ENCODE peak calls at places on chromosomes 11 and 22, in six cellular contexts. One of them, this sample, is unnamed. For H3K4me1, the result is how much of the 10 kb centered on the place peaks cover.

GRCh38 chr11:126102436-126102894 is 39.8 kb upstream of the CDON start:
- DNase-seq in mammary epithelial cell: no peak
- DNase-seq in right lobe of liver: no peak
- DNase-seq in H9: no peak
- DNase-seq in heart right ventricle: peak
- DNase-seq in lung: peak
- DNase-seq in this sample: no peak

GRCh38 chr11:2554338-2555240 is 109.8 kb downstream of the KCNQ1 start:
- DNase-seq in right lobe of liver: no peak
- DNase-seq in mammary epithelial cell: no peak
- DNase-seq in lung: no peak
- DNase-seq in heart right ventricle: no peak
- DNase-seq in H9: no peak
- DNase-seq in this sample: no peak

GRCh38 chr22:38034278-38034882 is 22.8 kb upstream of the PICK1 start:
- DNase-seq in H9: peak
- DNase-seq in heart right ventricle: peak
- DNase-seq in mammary epithelial cell: peak
- DNase-seq in right lobe of liver: peak
- DNase-seq in lung: peak
- DNase-seq in this sample: peak

GRCh38 chr11:43931717-43932039 is 10.8 kb upstream of the C11orf96 start:
- DNase-seq in H9: no peak
- DNase-seq in heart right ventricle: no peak
- DNase-seq in mammary epithelial cell: no peak
- DNase-seq in right lobe of liver: no peak
- DNase-seq in lung: no peak
- DNase-seq in this sample: no peak

GRCh38 chr22:35837328-35837727 is 119.7 kb downstream of the APOL5 start:
- DNase-seq in H9: no peak
- DNase-seq in right lobe of liver: no peak
- DNase-seq in heart right ventricle: no peak
- DNase-seq in lung: no peak
- DNase-seq in mammary epithelial cell: peak
- DNase-seq in this sample: no peak

GRCh38 chr22:44721206-44721605 is 19.2 kb downstream of the PRR5 start:
- DNase-seq in H9: no peak
- DNase-seq in right lobe of liver: no peak
- DNase-seq in lung: no peak
- DNase-seq in heart right ventricle: no peak
- DNase-seq in mammary epithelial cell: no peak
- DNase-seq in this sample: no peak

GRCh38 chr22:35705141-35705540 is 12.5 kb upstream of the APOL5 start:
- DNase-seq in mammary epithelial cell: peak
- DNase-seq in right lobe of liver: no peak
- DNase-seq in lung: no peak
- DNase-seq in heart right ventricle: no peak
- DNase-seq in H9: no peak
- DNase-seq in this sample: no peak

GRCh38 chr22:30361916-30362631 is 5.3 kb downstream of the CCDC157 start:
- DNase-seq in right lobe of liver: no peak
- DNase-seq in lung: no peak
- DNase-seq in H9: no peak
- DNase-seq in heart right ventricle: no peak
- DNase-seq in mammary epithelial cell: no peak
- DNase-seq in this sample: no peak

GRCh38 chr11:33445761-33446161 is 188.6 kb downstream of the HIPK3 start:
- DNase-seq in right lobe of liver: no peak
- DNase-seq in mammary epithelial cell: no peak
- DNase-seq in heart right ventricle: no peak
- DNase-seq in H9: no peak
- DNase-seq in lung: no peak
- DNase-seq in this sample: no peak

GRCh38 chr22:25053153-25053805 is 100.8 kb downstream of the KIAA1671 start:
- DNase-seq in lung: no peak
- DNase-seq in H9: no peak
- DNase-seq in mammary epithelial cell: peak
- DNase-seq in right lobe of liver: no peak
- DNase-seq in heart right ventricle: no peak
- DNase-seq in this sample: peak

GRCh38 chr11:66324626-66325025 is 7.8 kb upstream of the CD248 start:
- DNase-seq in right lobe of liver: no peak
- DNase-seq in heart right ventricle: no peak
- DNase-seq in lung: no peak
- DNase-seq in mammary epithelial cell: no peak
- DNase-seq in H9: no peak
- DNase-seq in this sample: no peak

GRCh38 chr22:49025791-49026475 is 801.7 kb downstream of the BRD1 start:
- DNase-seq in H9: no peak
- DNase-seq in mammary epithelial cell: no peak
- DNase-seq in lung: no peak
- DNase-seq in right lobe of liver: no peak
- DNase-seq in heart right ventricle: no peak
- DNase-seq in this sample: no peak

GRCh38 chr11:77198440-77198849 is 70.4 kb downstream of the MYO7A start:
- DNase-seq in heart right ventricle: no peak
- DNase-seq in H9: peak
- DNase-seq in right lobe of liver: peak
- DNase-seq in mammary epithelial cell: no peak
- DNase-seq in lung: no peak
- DNase-seq in this sample: peak

GRCh38 chr22:17922925-17923898 is 101.1 kb downstream of the MICAL3 start:
- DNase-seq in lung: no peak
- DNase-seq in right lobe of liver: peak
- DNase-seq in heart right ventricle: no peak
- DNase-seq in H9: no peak
- DNase-seq in mammary epithelial cell: no peak
- DNase-seq in this sample: peak

GRCh38 chr11:134823970-134824369 is 411.9 kb upstream of the B3GAT1 start:
- DNase-seq in mammary epithelial cell: no peak
- DNase-seq in lung: peak
- DNase-seq in H9: no peak
- DNase-seq in heart right ventricle: no peak
- DNase-seq in right lobe of liver: no peak
- DNase-seq in this sample: no peak

GRCh38 chr22:19292262-19293230 is 1.0 kb upstream of the CLTCL1 start:
- DNase-seq in right lobe of liver: peak
- DNase-seq in heart right ventricle: peak
- DNase-seq in H9: peak
- DNase-seq in mammary epithelial cell: no peak
- DNase-seq in lung: no peak
- DNase-seq in this sample: peak

GRCh38 chr11:111327908-111328624 is 29.7 kb downstream of the POU2AF3 start:
- DNase-seq in H9: peak
- DNase-seq in heart right ventricle: peak
- DNase-seq in mammary epithelial cell: no peak
- DNase-seq in lung: peak
- DNase-seq in right lobe of liver: peak
- DNase-seq in this sample: peak

GRCh38 chr11:27370374-27370773 is 7.4 kb upstream of the CCDC34 start:
- DNase-seq in right lobe of liver: no peak
- DNase-seq in lung: no peak
- DNase-seq in H9: no peak
- DNase-seq in heart right ventricle: no peak
- DNase-seq in mammary epithelial cell: no peak
- DNase-seq in this sample: no peak

GRCh38 chr11:5004429-5005274 is 10.0 kb downstream of the OR51L1 start:
- DNase-seq in H9: peak
- DNase-seq in heart right ventricle: peak
- DNase-seq in right lobe of liver: peak
- DNase-seq in mammary epithelial cell: peak
- DNase-seq in lung: peak
- DNase-seq in this sample: peak

GRCh38 chr11:115311949-115312348 is 192.3 kb downstream of the CADM1 start:
- DNase-seq in heart right ventricle: no peak
- DNase-seq in lung: no peak
- DNase-seq in mammary epithelial cell: no peak
- DNase-seq in H9: no peak
- DNase-seq in right lobe of liver: no peak
- DNase-seq in this sample: no peak

GRCh38 chr11:6611092-6612007 is 666 bp downstream of the TAF10 start:
- DNase-seq in heart right ventricle: peak
- DNase-seq in H9: peak
- DNase-seq in right lobe of liver: peak
- DNase-seq in lung: peak
- DNase-seq in mammary epithelial cell: peak
- DNase-seq in this sample: peak

GRCh38 chr11:118895093-118896039 is 11.7 kb downstream of the CXCR5 start:
- DNase-seq in heart right ventricle: peak
- DNase-seq in right lobe of liver: no peak
- DNase-seq in mammary epithelial cell: no peak
- DNase-seq in lung: no peak
- DNase-seq in H9: no peak
- DNase-seq in this sample: no peak

GRCh38 chr22:22440188-22440587 is 68.4 kb downstream of the ZNF280B start:
- DNase-seq in lung: no peak
- DNase-seq in H9: no peak
- DNase-seq in right lobe of liver: no peak
- DNase-seq in heart right ventricle: no peak
- DNase-seq in mammary epithelial cell: no peak
- DNase-seq in this sample: no peak

GRCh38 chr22:24875862-24876506 is 70.0 kb downstream of the SGSM1 start:
- DNase-seq in lung: no peak
- DNase-seq in mammary epithelial cell: no peak
- DNase-seq in H9: peak
- DNase-seq in right lobe of liver: no peak
- DNase-seq in heart right ventricle: no peak
- DNase-seq in this sample: no peak

GRCh38 chr11:111531687-111532364 is 8.7 kb upstream of the LAYN start:
- DNase-seq in H9: no peak
- DNase-seq in lung: no peak
- DNase-seq in heart right ventricle: no peak
- DNase-seq in right lobe of liver: no peak
- DNase-seq in mammary epithelial cell: peak
- DNase-seq in this sample: no peak

GRCh38 chr11:15472405-15472799 is 357.7 kb downstream of the INSC start:
- DNase-seq in heart right ventricle: no peak
- DNase-seq in H9: no peak
- DNase-seq in lung: no peak
- DNase-seq in right lobe of liver: no peak
- DNase-seq in mammary epithelial cell: no peak
- DNase-seq in this sample: no peak

GRCh38 chr22:23219787-23220484 is 39.6 kb downstream of the BCR start:
- DNase-seq in H9: no peak
- DNase-seq in right lobe of liver: no peak
- DNase-seq in lung: peak
- DNase-seq in mammary epithelial cell: peak
- DNase-seq in heart right ventricle: no peak
- DNase-seq in this sample: peak

GRCh38 chr11:121451178-121451981 is 734 bp upstream of the SORL1 start:
- DNase-seq in H9: no peak
- DNase-seq in mammary epithelial cell: no peak
- DNase-seq in lung: no peak
- DNase-seq in heart right ventricle: no peak
- DNase-seq in right lobe of liver: peak
- DNase-seq in this sample: no peak
- H3K27ac ChIP-seq in H9: no peak
- H3K27ac ChIP-seq in mammary epithelial cell: no peak
- H3K27ac ChIP-seq in lung: no peak
- H3K27ac ChIP-seq in heart right ventricle: no peak
- H3K27ac ChIP-seq in right lobe of liver: peak
- H3K27ac ChIP-seq in this sample: peak

GRCh38 chr11:72039108-72039850 is 40.6 kb downstream of the IL18BP start:
- DNase-seq in H9: no peak
- DNase-seq in mammary epithelial cell: no peak
- DNase-seq in right lobe of liver: no peak
- DNase-seq in heart right ventricle: no peak
- DNase-seq in lung: peak
- DNase-seq in this sample: no peak
- H3K4me1 ChIP-seq in H9: under half
- H3K4me1 ChIP-seq in mammary epithelial cell: under half
- H3K4me1 ChIP-seq in right lobe of liver: under half
- H3K4me1 ChIP-seq in heart right ventricle: half or more
- H3K4me1 ChIP-seq in lung: under half
- H3K4me1 ChIP-seq in this sample: half or more

GRCh38 chr11:114259124-114259526 is 37.1 kb upstream of the NNMT start:
- DNase-seq in lung: no peak
- DNase-seq in heart right ventricle: peak
- DNase-seq in mammary epithelial cell: no peak
- DNase-seq in H9: no peak
- DNase-seq in right lobe of liver: peak
- DNase-seq in this sample: no peak

GRCh38 chr11:114260077-114260476 is 36.1 kb upstream of the NNMT start:
- DNase-seq in mammary epithelial cell: no peak
- DNase-seq in H9: no peak
- DNase-seq in heart right ventricle: no peak
- DNase-seq in lung: no peak
- DNase-seq in right lobe of liver: no peak
- DNase-seq in this sample: no peak

GRCh38 chr11:114259551-114259983 is 36.6 kb upstream of the NNMT start:
- DNase-seq in lung: no peak
- DNase-seq in mammary epithelial cell: no peak
- DNase-seq in heart right ventricle: no peak
- DNase-seq in H9: no peak
- DNase-seq in right lobe of liver: no peak
- DNase-seq in this sample: no peak

GRCh38 chr11:114261791-114262190 is 34.4 kb upstream of the NNMT start:
- DNase-seq in right lobe of liver: no peak
- DNase-seq in H9: no peak
- DNase-seq in mammary epithelial cell: no peak
- DNase-seq in heart right ventricle: no peak
- DNase-seq in lung: no peak
- DNase-seq in this sample: no peak

GRCh38 chr11:114260483-114260882 is 35.7 kb upstream of the NNMT start:
- DNase-seq in H9: no peak
- DNase-seq in heart right ventricle: no peak
- DNase-seq in mammary epithelial cell: no peak
- DNase-seq in lung: no peak
- DNase-seq in right lobe of liver: no peak
- DNase-seq in this sample: no peak
- H3K27ac ChIP-seq in H9: no peak
- H3K27ac ChIP-seq in heart right ventricle: peak
- H3K27ac ChIP-seq in mammary epithelial cell: no peak
- H3K27ac ChIP-seq in lung: peak
- H3K27ac ChIP-seq in right lobe of liver: peak
- H3K27ac ChIP-seq in this sample: peak

GRCh38 chr11:75346296-75346695 is 5.2 kb downstream of the ARRB1 start:
- DNase-seq in heart right ventricle: no peak
- DNase-seq in lung: no peak
- DNase-seq in H9: no peak
- DNase-seq in mammary epithelial cell: no peak
- DNase-seq in right lobe of liver: no peak
- DNase-seq in this sample: no peak

GRCh38 chr11:75344761-75345454 is 6.6 kb downstream of the ARRB1 start:
- DNase-seq in mammary epithelial cell: no peak
- DNase-seq in heart right ventricle: no peak
- DNase-seq in lung: no peak
- DNase-seq in right lobe of liver: no peak
- DNase-seq in H9: no peak
- DNase-seq in this sample: no peak

GRCh38 chr11:75347781-75348613 is 3.5 kb downstream of the ARRB1 start:
- DNase-seq in H9: peak
- DNase-seq in lung: no peak
- DNase-seq in mammary epithelial cell: no peak
- DNase-seq in heart right ventricle: peak
- DNase-seq in right lobe of liver: no peak
- DNase-seq in this sample: no peak

GRCh38 chr11:75345455-75346224 is 5.8 kb downstream of the ARRB1 start:
- DNase-seq in mammary epithelial cell: no peak
- DNase-seq in lung: no peak
- DNase-seq in right lobe of liver: no peak
- DNase-seq in H9: no peak
- DNase-seq in heart right ventricle: no peak
- DNase-seq in this sample: no peak

GRCh38 chr11:75346912-75347647 is 4.4 kb downstream of the ARRB1 start:
- DNase-seq in lung: peak
- DNase-seq in heart right ventricle: no peak
- DNase-seq in right lobe of liver: no peak
- DNase-seq in mammary epithelial cell: no peak
- DNase-seq in H9: peak
- DNase-seq in this sample: peak
- H3K4me1 ChIP-seq in lung: half or more
- H3K4me1 ChIP-seq in heart right ventricle: half or more
- H3K4me1 ChIP-seq in right lobe of liver: under half
- H3K4me1 ChIP-seq in mammary epithelial cell: under half
- H3K4me1 ChIP-seq in H9: under half
- H3K4me1 ChIP-seq in this sample: half or more

This sample was measured in adrenal gland.